ENCODE peak calls at places on chromosomes 13 and 19, in ten cellular contexts. X, C, U, W, T, E, G, O, I and A are unnamed samples. For H3K27me3, the result is how much of the 10 kb centered on the place peaks cover.

GRCh38 chr13:70874646-70875045 is 766.4 kb upstream of the KLHL1 start:
- DNase-seq in W (no peak), G (no peak), I (no peak), C (no peak), E (no peak), X (no peak), O (no peak), U (no peak), T (no peak), A (no peak)

GRCh38 chr13:113735750-113736149 is 23.3 kb upstream of the TMEM255B start:
- DNase-seq in E (no peak), O (no peak), W (no peak), I (no peak), U (no peak), G (no peak), T (no peak), C (no peak), X (no peak), A (no peak)

GRCh38 chr13:50082426-50083283 is 67.4 kb downstream of the KCNRG start:
- DNase-seq in C (peak), X (peak), I (peak), G (peak), O (peak), T (peak), W (peak), U (peak), E (no peak), A (peak)

GRCh38 chr13:40445557-40445990 is 220.9 kb downstream of the FOXO1 start:
- DNase-seq in G (peak), W (no peak), E (peak), I (peak), C (no peak), O (peak), T (peak), U (no peak), X (peak), A (no peak)

GRCh38 chr13:113415032-113415431 is 38.3 kb downstream of the ADPRHL1 start:
- DNase-seq in U (no peak), T (no peak), G (no peak), E (no peak), O (no peak), X (no peak), C (no peak), I (no peak), W (no peak), A (no peak)

GRCh38 chr19:47284324-47284899 is 9.7 kb downstream of the INAFM1 start:
- DNase-seq in T (peak), X (no peak), U (no peak), E (no peak), C (peak), O (peak), W (no peak), I (peak), G (no peak), A (peak)

GRCh38 chr19:18995804-18996241 is 37.5 kb downstream of the SUGP2 start:
- DNase-seq in E (no peak), T (peak), W (no peak), U (peak), I (peak), O (peak), G (peak), C (peak), X (peak), A (peak)

GRCh38 chr13:27334774-27335490 is 64.3 kb downstream of the RASL11A start:
- DNase-seq in T (peak), X (no peak), U (no peak), E (no peak), G (no peak), W (no peak), C (no peak), O (no peak), I (peak), A (no peak)

GRCh38 chr13:37492741-37493514 is 105.6 kb downstream of the POSTN start:
- DNase-seq in E (no peak), W (no peak), C (no peak), X (no peak), T (peak), O (no peak), G (no peak), I (peak), U (no peak), A (no peak)

GRCh38 chr13:43368003-43368402 is 344.6 kb downstream of the DNAJC15 start:
- DNase-seq in O (peak), W (no peak), X (no peak), C (no peak), I (no peak), U (no peak), T (peak), E (no peak), G (no peak), A (peak)

GRCh38 chr19:38386968-38387549 is 775 bp downstream of the GGN start:
- DNase-seq in E (no peak), I (no peak), X (no peak), O (no peak), T (no peak), C (no peak), W (peak), G (no peak), U (no peak), A (peak)

GRCh38 chr19:20247016-20247683 is 80.1 kb downstream of the ZNF486 start:
- DNase-seq in W (no peak), E (no peak), I (peak), O (no peak), T (no peak), G (no peak), U (peak), C (peak), X (peak), A (no peak)

GRCh38 chr19:18098891-18099622 is 1.5 kb downstream of the MAST3 start:
- DNase-seq in U (no peak), O (no peak), E (no peak), T (no peak), I (no peak), C (no peak), X (no peak), G (peak), W (no peak), A (no peak)

GRCh38 chr13:75364131-75364713 is 117.7 kb downstream of the TBC1D4 start:
- DNase-seq in W (no peak), T (peak), E (no peak), G (no peak), O (peak), I (no peak), C (no peak), U (no peak), X (no peak), A (no peak)

GRCh38 chr13:43783820-43784219 is 3.0 kb downstream of the ENOX1 start:
- DNase-seq in G (no peak), I (no peak), C (no peak), E (no peak), U (no peak), T (peak), X (no peak), W (no peak), O (peak), A (peak)

GRCh38 chr13:45369116-45369515 is 28.1 kb upstream of the TPT1 start:
- DNase-seq in U (no peak), O (no peak), G (no peak), I (no peak), T (no peak), E (no peak), X (no peak), W (no peak), C (no peak), A (no peak)

GRCh38 chr19:18434411-18435184 is 3.3 kb downstream of the ISYNA1 start:
- DNase-seq in G (no peak), O (no peak), C (no peak), X (no peak), I (no peak), W (no peak), U (peak), E (no peak), T (no peak), A (no peak)

GRCh38 chr19:6539514-6539913 is 8.7 kb downstream of the TNFSF9 start:
- DNase-seq in O (no peak), T (no peak), I (no peak), E (no peak), U (no peak), X (no peak), W (no peak), G (no peak), C (no peak), A (no peak)

GRCh38 chr19:41853768-41854167 is 6.3 kb upstream of the RPS19 start:
- DNase-seq in T (no peak), C (no peak), W (no peak), E (no peak), X (no peak), G (no peak), O (no peak), U (no peak), I (no peak), A (no peak)

GRCh38 chr13:105048685-105049084 is 1486.8 kb downstream of the EFNB2 start:
- DNase-seq in O (no peak), C (no peak), W (no peak), E (no peak), I (no peak), X (no peak), G (no peak), U (no peak), T (no peak), A (no peak)

GRCh38 chr13:46684287-46685001 is 112.5 kb downstream of the ESD start:
- DNase-seq in U (no peak), X (no peak), G (no peak), W (no peak), C (no peak), E (no peak), O (peak), T (no peak), I (no peak), A (peak)

GRCh38 chr13:40456397-40456958 is 210.0 kb downstream of the FOXO1 start:
- DNase-seq in E (no peak), C (no peak), G (no peak), W (no peak), T (no peak), U (no peak), O (no peak), I (no peak), X (no peak), A (no peak)

GRCh38 chr13:29845440-29846056 is 4.9 kb downstream of the UBL3 start:
- DNase-seq in E (no peak), O (peak), U (no peak), T (no peak), X (no peak), W (no peak), I (no peak), G (no peak), C (no peak), A (peak)

GRCh38 chr19:38264486-38265212 is at the start of gene SPINT2:
- DNase-seq in U (no peak), E (no peak), C (peak), T (no peak), W (peak), G (no peak), O (no peak), I (no peak), X (peak), A (no peak)

GRCh38 chr19:11420429-11420893 is 1.3 kb upstream of the RGL3 start:
- DNase-seq in G (no peak), I (no peak), X (peak), U (peak), C (peak), E (no peak), O (no peak), W (no peak), T (no peak), A (no peak)

GRCh38 chr19:55437410-55437809 is 5.7 kb downstream of the SHISA7 start:
- DNase-seq in U (no peak), O (peak), C (peak), W (no peak), E (no peak), G (no peak), X (peak), T (peak), I (peak), A (peak)

GRCh38 chr13:97944396-97945029 is 9.0 kb upstream of the IPO5 start:
- DNase-seq in G (no peak), T (peak), U (no peak), W (no peak), C (no peak), E (no peak), O (no peak), I (peak), X (no peak), A (no peak)

GRCh38 chr13:50474094-50474654 is 369.3 kb downstream of the DLEU7 start:
- DNase-seq in G (no peak), X (no peak), T (peak), I (no peak), U (no peak), W (no peak), E (no peak), C (no peak), O (no peak), A (no peak)

GRCh38 chr13:42878721-42879120 is 97.3 kb downstream of the FAM216B start:
- DNase-seq in W (no peak), T (no peak), G (no peak), U (no peak), C (no peak), E (no peak), O (no peak), X (no peak), I (no peak), A (no peak)

GRCh38 chr13:19069684-19070397 is 111.8 kb downstream of the TUBA3C start:
- DNase-seq in E (no peak), X (no peak), T (no peak), I (no peak), U (no peak), C (no peak), O (no peak), G (no peak), W (no peak), A (no peak)

GRCh38 chr13:23570931-23571330 is 719 bp downstream of the TNFRSF19 start:
- DNase-seq in T (no peak), O (no peak), C (no peak), X (no peak), I (peak), E (no peak), W (no peak), G (no peak), U (no peak), A (no peak)

GRCh38 chr13:94233401-94233800 is 246.1 kb downstream of the DCT start:
- DNase-seq in O (peak), E (no peak), X (peak), T (peak), I (peak), W (no peak), U (no peak), G (no peak), C (no peak), A (no peak)

GRCh38 chr13:41915096-41915495 is 45.8 kb downstream of the VWA8 start:
- DNase-seq in T (no peak), E (no peak), O (no peak), C (no peak), I (no peak), W (no peak), X (no peak), U (no peak), G (no peak), A (no peak)

GRCh38 chr13:98909016-98909415 is 68.8 kb downstream of the DOCK9 start:
- DNase-seq in X (no peak), I (no peak), E (no peak), U (no peak), C (no peak), W (no peak), G (no peak), O (peak), T (peak), A (no peak)

GRCh38 chr13:21738636-21739035 is 67.8 kb downstream of the FGF9 start:
- DNase-seq in C (no peak), G (no peak), T (no peak), U (no peak), I (no peak), O (no peak), E (no peak), X (no peak), W (no peak), A (no peak)

GRCh38 chr19:13960863-13961784 is 8.8 kb downstream of the DCAF15 start:
- DNase-seq in G (no peak), E (no peak), I (no peak), O (no peak), X (no peak), C (no peak), T (no peak), U (no peak), W (no peak), A (no peak)

GRCh38 chr13:73956101-73956500 is 178.1 kb downstream of the KLF12 start:
- DNase-seq in X (no peak), W (no peak), T (no peak), C (no peak), G (no peak), O (no peak), U (no peak), E (no peak), I (no peak), A (no peak)

GRCh38 chr19:6222884-6223283 is 56.9 kb downstream of the MLLT1 start:
- DNase-seq in O (no peak), U (no peak), W (no peak), X (peak), G (no peak), E (no peak), T (no peak), C (no peak), I (no peak), A (no peak)

GRCh38 chr19:39733841-39734240 is 4.0 kb downstream of the CLC start:
- DNase-seq in I (no peak), X (no peak), W (no peak), E (no peak), T (no peak), G (no peak), U (no peak), C (no peak), O (no peak), A (no peak)
- H3K27me3 ChIP-seq in I (under half), X (under half), W (under half), E (under half), T (under half), G (under half), U (under half), C (under half), O (under half), A (under half)

DNA sequence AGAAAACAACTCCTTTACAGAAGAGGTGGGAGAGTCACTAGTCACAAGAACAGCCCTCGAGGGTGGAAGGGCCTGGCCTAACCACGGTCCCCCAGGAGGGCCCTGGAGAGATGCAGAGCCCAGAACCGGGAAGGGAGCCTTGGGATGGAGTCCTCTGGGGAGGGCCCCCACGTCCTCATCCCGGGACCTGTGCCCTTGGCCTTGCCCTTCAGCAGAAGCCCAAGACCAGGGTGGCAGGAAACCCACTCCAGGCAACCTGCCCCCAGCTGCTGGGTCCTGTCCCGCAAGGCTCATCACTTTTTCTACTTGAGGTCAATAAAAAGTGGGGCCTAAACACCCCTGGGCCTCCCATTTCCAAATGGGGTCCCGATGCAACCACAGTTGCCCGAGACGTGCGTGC is 2.3 kb upstream of the ATP8B3 start:
- DNase-seq in U (no peak), T (no peak), I (no peak), G (no peak), C (no peak), W (no peak), E (no peak), O (no peak), X (no peak), A (no peak)
- H3K27me3 ChIP-seq in U (under half), T (under half), I (under half), G (under half), C (under half), W (under half), E (under half), O (under half), X (under half), A (under half)

GRCh38 chr19:39501340-39501739 is 2.6 kb downstream of the DLL3 start:
- DNase-seq in G (no peak), U (no peak), E (no peak), W (no peak), O (no peak), T (no peak), I (no peak), X (no peak), C (no peak), A (no peak)
- H3K27me3 ChIP-seq in G (half or more), U (under half), E (under half), W (half or more), O (under half), T (under half), I (under half), X (half or more), C (half or more), A (under half)

GRCh38 chr19:1290245-1290698 is 4.6 kb downstream of the EFNA2 start:
- DNase-seq in C (no peak), O (no peak), T (no peak), U (no peak), W (no peak), I (no peak), X (no peak), G (no peak), E (no peak), A (no peak)
- H3K27me3 ChIP-seq in C (under half), O (under half), T (under half), U (under half), W (half or more), I (under half), X (half or more), G (half or more), E (under half), A (under half)

GRCh38 chr13:111584101-111584500 is 263.7 kb downstream of the TEX29 start:
- DNase-seq in I (no peak), C (no peak), U (no peak), W (no peak), E (no peak), X (no peak), O (no peak), T (no peak), G (peak), A (peak)

GRCh38 chr13:111587249-111587648 is 266.8 kb downstream of the TEX29 start:
- DNase-seq in O (no peak), I (no peak), C (no peak), T (no peak), E (no peak), U (no peak), W (no peak), X (no peak), G (no peak), A (no peak)

GRCh38 chr13:111589992-111590391 is 269.6 kb downstream of the TEX29 start:
- DNase-seq in U (no peak), C (no peak), G (no peak), X (no peak), T (no peak), W (no peak), I (no peak), O (no peak), E (no peak), A (no peak)

GRCh38 chr13:111589321-111589720 is 268.9 kb downstream of the TEX29 start:
- DNase-seq in G (no peak), U (no peak), W (no peak), T (no peak), I (no peak), E (no peak), C (no peak), X (no peak), O (no peak), A (no peak)

DNA sequence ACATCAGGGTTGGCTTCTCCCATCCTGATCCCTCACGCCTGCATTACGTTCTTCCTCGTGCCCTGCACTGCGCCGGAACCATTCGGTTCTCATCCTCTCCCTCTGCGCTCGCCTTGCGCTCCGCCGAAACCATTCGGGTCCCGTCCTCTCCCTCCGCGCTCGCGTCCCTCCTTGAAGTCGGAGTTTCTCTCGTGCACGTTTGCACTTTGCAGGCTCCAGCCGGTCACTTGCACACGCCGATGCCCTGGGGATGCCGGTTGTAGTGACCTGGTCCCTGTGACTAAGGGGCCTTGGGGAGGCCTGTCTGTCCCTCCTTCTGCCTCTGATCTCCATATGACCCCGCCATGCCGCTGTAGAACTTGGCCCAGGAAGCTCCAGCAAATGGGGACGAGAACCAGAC is 265.8 kb downstream of the TEX29 start:
- DNase-seq in T (no peak), E (no peak), C (no peak), I (no peak), O (no peak), G (no peak), X (no peak), W (no peak), U (no peak), A (no peak)
- H3K27me3 ChIP-seq in T (under half), E (under half), C (under half), I (under half), O (under half), G (under half), X (under half), W (under half), U (under half), A (under half)

DNA sequence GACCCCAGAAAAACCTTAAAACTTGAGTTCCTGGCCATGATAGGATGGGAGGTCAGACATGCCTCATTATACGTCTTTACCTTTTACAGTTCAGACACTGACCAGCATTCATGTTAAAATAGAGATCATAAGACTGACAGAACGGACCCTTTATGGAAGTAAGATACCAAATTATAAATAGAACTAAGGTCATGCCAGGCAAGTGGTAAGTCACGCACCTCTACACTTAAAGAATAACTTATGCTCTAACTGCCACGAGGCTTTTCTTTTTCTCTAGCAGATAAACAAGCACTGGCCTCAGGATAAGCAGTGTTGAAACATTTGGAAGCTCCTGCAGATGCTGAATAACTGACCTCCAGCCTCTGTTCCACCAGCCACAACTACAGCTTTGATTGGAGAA is 28.4 kb downstream of the GPR42 start:
- DNase-seq in C (no peak), E (no peak), U (no peak), W (no peak), I (no peak), T (no peak), G (no peak), O (no peak), X (no peak), A (no peak)
- H3K27me3 ChIP-seq in C (under half), E (under half), U (under half), W (under half), I (under half), T (under half), G (under half), O (under half), X (under half), A (under half)